ENCODE peak calls at places on chromosomes 16 and 17, in four cellular contexts. T is stimulated activated CD4-positive, alpha-beta T cell treated with anti-CD3 and anti-CD28 coated beads, Interleukin-2, amount 100 ng/mL, for 48 hours; F is activated CD8-positive, alpha-beta memory T cell treated with anti-CD3 and anti-CD28 coated beads for 1 hour; I is NCI-H510A. J is an unnamed sample.
A peak's percentile ranks its signal among the peaks of the same experiment; 100 is the strongest.

GRCh38 chr17:74452027-74452840 is 14.2 kb upstream of the CD300A start:
- DNase-seq in T (no peak), F (no peak), I (peak; percentile 74), J (no peak)

GRCh38 chr17:4634981-4635380 is 6.5 kb downstream of the ALOX15 start:
- DNase-seq in T (no peak), F (no peak), I (no peak), J (no peak)

GRCh38 chr16:17080105-17080504 is 390.7 kb downstream of the XYLT1 start:
- DNase-seq in T (no peak), F (no peak), I (no peak), J (no peak)

GRCh38 chr17:50474523-50474922 is 4.1 kb upstream of the RSAD1 start:
- DNase-seq in T (no peak), F (no peak), I (no peak), J (no peak)

GRCh38 chr16:89375021-89375420 is 115.3 kb downstream of the ANKRD11 start:
- DNase-seq in T (no peak), F (no peak), I (peak; percentile 22), J (no peak)

GRCh38 chr16:2751577-2752034 is 832 bp upstream of the SRRM2 start:
- DNase-seq in T (no peak), F (no peak), I (peak; percentile 51), J (peak; percentile 84)

GRCh38 chr17:33028061-33028460 is 36.4 kb downstream of the SPACA3 start:
- DNase-seq in T (no peak), F (no peak), I (no peak), J (no peak)

GRCh38 chr17:37706446-37706845 is 38.4 kb downstream of the HNF1B start:
- DNase-seq in T (no peak), F (no peak), I (no peak), J (no peak)

GRCh38 chr17:20083460-20083859 is 74.3 kb downstream of the SPECC1 start:
- DNase-seq in T (no peak), F (no peak), I (no peak), J (no peak)

GRCh38 chr17:2794116-2794803 is 2.0 kb upstream of the RAP1GAP2 start:
- DNase-seq in T (no peak), F (no peak), I (no peak), J (no peak)